ENCODE peak calls at places on chromosomes 4 and X, in six cellular contexts. T is posterior vena cava; C is NCI-H2227 treated with DMSO at 0.1 percent for 48 hours; G is GM12891; Q is stimulated activated CD8-positive, alpha-beta memory T cell treated with anti-CD3 and anti-CD28 coated beads, Interleukin-7, amount 100 ng/mL, for 24 hours; P is RWPE1. D is an unnamed sample.

GRCh38 chr4:80116516-80116915 is 43.5 kb upstream of the ANTXR2 start:
- DNase-seq in T (no peak), Q (no peak), P (no peak), G (no peak), C (no peak), D (no peak)

GRCh38 chr4:19729873-19730735 is 521.6 kb upstream of the SLIT2 start:
- DNase-seq in P (no peak), T (no peak), G (no peak), Q (no peak), C (no peak), D (peak)

GRCh38 chr4:122583906-122584305 is 37.0 kb downstream of the IL21 start:
- DNase-seq in T (no peak), P (no peak), Q (no peak), C (no peak), G (no peak), D (no peak)

GRCh38 chrX:40806511-40807220 is 71.3 kb upstream of the MED14 start:
- DNase-seq in C (no peak), T (no peak), Q (no peak), G (no peak), P (no peak), D (no peak)

GRCh38 chr4:141900841-141901240 is 264.5 kb downstream of the IL15 start:
- DNase-seq in Q (no peak), G (no peak), C (no peak), P (no peak), T (no peak), D (no peak)

GRCh38 chr4:8581094-8581861 is 1.1 kb downstream of the GPR78 start:
- DNase-seq in T (peak), Q (no peak), G (no peak), P (no peak), C (no peak), D (no peak)

GRCh38 chr4:101730291-101731117 is 60.0 kb upstream of the BANK1 start:
- DNase-seq in Q (peak), P (peak), G (peak), T (peak), C (no peak), D (no peak)

GRCh38 chr4:78032446-78032845 is 24.7 kb upstream of the FRAS1 start:
- DNase-seq in Q (no peak), P (no peak), G (no peak), C (no peak), T (no peak), D (no peak)

GRCh38 chr4:121428721-121429120 is 47.9 kb upstream of the QRFPR start:
- DNase-seq in C (no peak), T (no peak), P (peak), G (no peak), Q (no peak), D (no peak)

GRCh38 chr4:138772366-138772765 is 243.2 kb upstream of the NOCT start:
- DNase-seq in Q (no peak), G (no peak), C (no peak), P (no peak), T (no peak), D (no peak)

GRCh38 chr4:68021185-68021584 is 57.9 kb upstream of the TMPRSS11A start:
- DNase-seq in C (no peak), T (no peak), G (no peak), Q (no peak), P (peak), D (no peak)